ENCODE peak calls at places on chromosomes 1 and 21, in ten cellular contexts. W, K, O, P, B, J, G, H, E and D are unnamed samples. For H3K27me3, the result is how much of the 10 kb centered on the place peaks cover.

GRCh38 chr1:115306146-115306545 is 31.9 kb downstream of the NGF start:
- DNase-seq in W (no peak), K (no peak), O (no peak), P (no peak), B (no peak), J (no peak), G (no peak), H (no peak), E (no peak), D (no peak)

GRCh38 chr1:32464191-32464715 is 619 bp upstream of the ZBTB8B start:
- DNase-seq in W (no peak), K (no peak), O (no peak), P (no peak), B (no peak), J (peak), G (no peak), H (no peak), E (no peak), D (no peak)

GRCh38 chr1:162993866-162994265 is 75.3 kb upstream of the RGS4 start:
- DNase-seq in W (no peak), K (no peak), O (no peak), P (no peak), B (no peak), J (no peak), G (no peak), H (no peak), E (no peak), D (no peak)

GRCh38 chr1:213993929-213994328 is 6.2 kb downstream of the PROX1 start:
- DNase-seq in W (no peak), K (no peak), O (no peak), P (no peak), B (no peak), J (no peak), G (no peak), H (no peak), E (no peak), D (no peak)

GRCh38 chr1:13807213-13807612 is 107.2 kb downstream of the PRDM2 start:
- DNase-seq in W (no peak), K (no peak), O (no peak), P (no peak), B (no peak), J (peak), G (no peak), H (no peak), E (no peak), D (no peak)

GRCh38 chr1:47781171-47781959 is 215.8 kb downstream of the TRABD2B start:
- DNase-seq in W (no peak), K (no peak), O (no peak), P (no peak), B (no peak), J (no peak), G (peak), H (no peak), E (no peak), D (no peak)

GRCh38 chr1:35726814-35727433 is 8.2 kb upstream of the C1orf216 start:
- DNase-seq in W (no peak), K (peak), O (peak), P (peak), B (peak), J (peak), G (peak), H (peak), E (peak), D (no peak)

GRCh38 chr1:71270394-71270793 is 189.6 kb upstream of the ZRANB2 start:
- DNase-seq in W (no peak), K (no peak), O (no peak), P (no peak), B (no peak), J (no peak), G (no peak), H (no peak), E (no peak), D (no peak)

GRCh38 chr1:212699839-212700596 is at the start of gene BATF3:
- DNase-seq in W (peak), K (no peak), O (peak), P (peak), B (peak), J (peak), G (peak), H (peak), E (no peak), D (peak)

GRCh38 chr21:42737969-42738590 is 84.7 kb downstream of the PDE9A start:
- DNase-seq in W (no peak), K (no peak), O (peak), P (no peak), B (peak), J (no peak), G (peak), H (no peak), E (no peak), D (no peak)

GRCh38 chr1:119745034-119745433 is 23.7 kb downstream of the HMGCS2 start:
- DNase-seq in W (no peak), K (no peak), O (no peak), P (no peak), B (no peak), J (no peak), G (no peak), H (no peak), E (no peak), D (no peak)

GRCh38 chr1:218156602-218157001 is 128.5 kb upstream of the RRP15 start:
- DNase-seq in W (no peak), K (peak), O (no peak), P (no peak), B (peak), J (peak), G (no peak), H (no peak), E (no peak), D (no peak)

GRCh38 chr1:165898837-165899236 is 71.4 kb downstream of the UCK2 start:
- DNase-seq in W (no peak), K (no peak), O (no peak), P (peak), B (no peak), J (no peak), G (peak), H (no peak), E (peak), D (peak)

GRCh38 chr1:24666794-24667193 is 23.7 kb downstream of the SRRM1 start:
- DNase-seq in W (no peak), K (no peak), O (no peak), P (no peak), B (no peak), J (no peak), G (no peak), H (no peak), E (no peak), D (no peak)

GRCh38 chr1:179831852-179832699 is 45.5 kb downstream of the TOR1AIP2 start:
- DNase-seq in W (no peak), K (no peak), O (no peak), P (no peak), B (no peak), J (no peak), G (no peak), H (no peak), E (no peak), D (no peak)

GRCh38 chr1:244863491-244864252 is 671 bp downstream of the HNRNPU start:
- DNase-seq in W (peak), K (no peak), O (peak), P (peak), B (peak), J (no peak), G (peak), H (no peak), E (no peak), D (no peak)

GRCh38 chr1:99682291-99682751 is 36.4 kb downstream of the PALMD start:
- DNase-seq in W (no peak), K (peak), O (no peak), P (no peak), B (no peak), J (no peak), G (no peak), H (no peak), E (peak), D (no peak)

GRCh38 chr1:4527819-4528218 is 126.6 kb upstream of the AJAP1 start:
- DNase-seq in W (no peak), K (no peak), O (no peak), P (no peak), B (no peak), J (no peak), G (no peak), H (no peak), E (no peak), D (no peak)

GRCh38 chr21:15614757-15615156 is 115.0 kb upstream of the USP25 start:
- DNase-seq in W (no peak), K (no peak), O (no peak), P (no peak), B (no peak), J (no peak), G (no peak), H (no peak), E (no peak), D (no peak)

GRCh38 chr1:8847990-8848389 is 30.5 kb downstream of the ENO1 start:
- DNase-seq in W (no peak), K (no peak), O (no peak), P (no peak), B (no peak), J (no peak), G (no peak), H (no peak), E (no peak), D (no peak)

GRCh38 chr1:183739640-183740385 is 65.1 kb upstream of the RGL1 start:
- DNase-seq in W (no peak), K (no peak), O (no peak), P (no peak), B (no peak), J (no peak), G (no peak), H (no peak), E (no peak), D (no peak)
- H3K27ac ChIP-seq in W (no peak), K (no peak), O (no peak), P (no peak), B (peak), J (no peak), G (no peak), H (no peak), E (no peak), D (no peak)

DNA sequence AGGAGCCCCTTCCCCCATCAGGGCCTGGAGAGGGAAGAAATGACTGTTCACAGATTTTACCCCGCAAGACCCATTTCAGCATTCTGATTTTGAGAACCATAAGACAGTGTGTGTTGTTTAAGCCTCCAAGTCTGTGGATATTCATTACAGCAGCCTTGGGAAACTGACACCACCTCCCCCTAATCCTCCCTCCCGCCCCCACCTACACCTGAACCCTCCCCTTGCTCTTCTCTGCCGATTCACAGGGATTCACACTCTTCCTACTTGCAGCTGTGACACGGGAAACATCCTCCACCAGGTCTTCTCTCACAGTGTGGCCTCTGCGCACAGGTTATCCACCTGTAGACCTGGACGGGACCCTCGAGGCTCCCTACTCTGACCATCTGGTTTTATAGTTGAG is 50.1 kb downstream of the RIPK4 start:
- DNase-seq in W (no peak), K (no peak), O (no peak), P (no peak), B (no peak), J (no peak), G (no peak), H (no peak), E (no peak), D (no peak)
- H3K27me3 ChIP-seq in W (under half), K (under half), O (under half), P (under half), B (half or more), J (under half), G (under half), H (under half), E (half or more), D (under half)

GRCh38 chr1:63557365-63557987 is 34.2 kb downstream of the EFCAB7 start:
- DNase-seq in W (no peak), K (no peak), O (no peak), P (no peak), B (no peak), J (peak), G (no peak), H (no peak), E (peak), D (no peak)
- TF ChIP-seq CTCF in W (no peak), K (peak), O (no peak), P (peak), B (peak), J (peak), G (peak), H (no peak), E (peak), D (peak)

GRCh38 chr1:56339093-56339492 is 240.3 kb downstream of the PLPP3 start:
- DNase-seq in W (no peak), K (no peak), O (no peak), P (no peak), B (no peak), J (no peak), G (no peak), H (no peak), E (no peak), D (no peak)

GRCh38 chr1:56340977-56341376 is 238.4 kb downstream of the PLPP3 start:
- DNase-seq in W (no peak), K (no peak), O (no peak), P (no peak), B (no peak), J (no peak), G (no peak), H (no peak), E (no peak), D (no peak)

GRCh38 chr1:56335394-56335793 is 244.0 kb downstream of the PLPP3 start:
- DNase-seq in W (no peak), K (no peak), O (no peak), P (no peak), B (no peak), J (no peak), G (no peak), H (no peak), E (no peak), D (no peak)

GRCh38 chr1:56336972-56337371 is 242.4 kb downstream of the PLPP3 start:
- DNase-seq in W (no peak), K (no peak), O (no peak), P (no peak), B (no peak), J (no peak), G (no peak), H (no peak), E (no peak), D (no peak)

DNA sequence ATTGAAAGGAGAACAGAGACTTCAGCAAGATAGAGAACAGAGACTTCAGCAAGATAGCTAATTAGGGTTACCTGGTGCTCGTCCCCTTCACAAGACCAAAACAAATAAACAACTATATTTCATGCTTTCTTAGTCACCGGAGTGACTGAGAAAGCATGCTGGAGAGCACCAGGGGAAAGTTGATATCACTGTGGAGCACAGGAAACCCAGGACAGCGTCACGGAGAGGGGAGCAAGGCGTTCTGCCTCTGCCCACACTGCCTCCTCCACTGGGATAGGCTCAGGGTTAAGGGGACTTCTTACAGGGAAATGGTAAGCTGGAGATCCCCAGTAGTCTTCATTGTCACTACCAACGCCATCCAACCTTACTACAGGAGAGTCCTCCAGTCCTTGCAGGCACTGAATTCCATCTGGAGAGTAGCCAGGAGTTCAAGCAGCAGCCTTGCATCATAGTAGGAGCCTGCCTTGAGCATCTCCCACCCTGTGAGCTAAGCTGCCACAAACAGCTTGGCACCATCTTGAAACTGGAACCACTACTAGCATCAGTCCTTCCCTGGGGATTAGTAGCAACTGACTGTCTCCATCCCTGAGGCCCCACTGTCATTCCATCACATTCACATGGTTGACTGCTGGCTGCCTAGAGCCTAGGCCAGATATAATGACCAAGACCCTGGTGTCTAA is 239.4 kb downstream of the PLPP3 start:
- DNase-seq in W (no peak), K (no peak), O (no peak), P (no peak), B (no peak), J (no peak), G (no peak), H (no peak), E (no peak), D (no peak)
- H3K27ac ChIP-seq in W (no peak), K (peak), O (no peak), P (no peak), B (no peak), J (no peak), G (peak), H (no peak), E (no peak), D (no peak)

DNA sequence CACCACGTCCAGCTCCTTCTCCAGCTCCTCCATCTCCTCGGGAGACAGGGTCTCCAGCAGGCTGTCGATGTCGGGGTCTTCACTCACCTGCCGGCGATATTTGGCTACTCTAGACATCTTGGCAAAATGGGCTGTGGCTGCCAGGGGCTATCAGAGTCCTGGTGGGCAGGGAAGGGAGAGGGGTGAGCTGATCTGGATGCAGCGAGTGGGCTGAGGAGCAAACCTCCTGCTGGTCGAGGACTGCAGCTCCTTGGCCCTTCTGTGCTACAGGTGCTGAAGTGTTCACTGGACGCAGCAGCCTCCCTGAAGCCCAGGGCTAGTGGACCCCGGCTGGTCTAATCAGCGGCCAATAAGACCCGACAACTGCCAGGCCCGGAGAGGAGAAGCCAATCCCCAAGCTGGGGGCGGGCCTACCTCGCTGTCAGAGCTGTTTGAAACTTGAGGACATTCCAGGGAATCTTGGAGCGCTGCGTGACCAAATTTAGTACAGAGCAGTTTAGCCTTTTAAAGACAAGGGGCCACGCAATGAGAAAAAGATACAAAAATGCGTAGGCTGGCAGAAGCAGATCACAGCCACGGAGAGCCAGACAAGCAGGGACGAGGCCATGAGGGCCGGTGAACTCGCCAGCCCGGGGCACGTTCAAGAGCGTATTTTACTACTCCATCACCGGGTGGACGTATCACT is at the start of gene LMOD1:
- DNase-seq in W (peak), K (no peak), O (peak), P (peak), B (peak), J (peak), G (peak), H (no peak), E (peak), D (peak)
- H3K27me3 ChIP-seq in W (under half), K (under half), O (under half), P (under half), B (under half), J (under half), G (under half), H (under half), E (under half), D (under half)